ENCODE peak calls at places on chromosome 2, in seven cellular contexts. V is lung microvascular endothelial cell; Q is NCI-H1105; L is cardiac muscle cell; M is activated naive CD8-positive, alpha-beta T cell treated with anti-CD3 and anti-CD28 coated beads, Interleukin-2, amount 50 U/mL, for 16 hours; T is lung; R is CD4-positive, alpha-beta T cell. G is an unnamed sample.

GRCh38 chr2:119468154-119468955 is 36.7 kb downstream of the TMEM37 start:
- DNase-seq in V (no peak), Q (no peak), L (no peak), M (no peak), T (no peak), R (no peak), G (no peak)

GRCh38 chr2:149221898-149222297 is 108.5 kb upstream of the LYPD6 start:
- DNase-seq in V (no peak), Q (no peak), L (peak; percentile 36), M (no peak), T (no peak), R (no peak), G (no peak)

GRCh38 chr2:162607915-162608314 is 230.7 kb downstream of the KCNH7 start:
- DNase-seq in V (no peak), Q (no peak), L (no peak), M (no peak), T (no peak), R (no peak), G (no peak)

GRCh38 chr2:121146630-121147029 is 138.4 kb downstream of the TFCP2L1 start:
- DNase-seq in V (no peak), Q (no peak), L (no peak), M (no peak), T (no peak), R (no peak), G (no peak)

GRCh38 chr2:156380117-156380645 is 47.7 kb upstream of the NR4A2 start:
- DNase-seq in V (no peak), Q (no peak), L (peak; percentile 7), M (no peak), T (no peak), R (no peak), G (no peak)

GRCh38 chr2:230893881-230894781 is 29.4 kb downstream of the ITM2C start:
- DNase-seq in V (no peak), Q (no peak), L (no peak), M (no peak), T (no peak), R (no peak), G (no peak)

GRCh38 chr2:60644942-60645341 is 91.5 kb upstream of the BCL11A start:
- DNase-seq in V (no peak), Q (no peak), L (peak; percentile 36), M (no peak), T (no peak), R (no peak), G (no peak)

GRCh38 chr2:175010848-175011254 is 5.7 kb upstream of the CHN1 start:
- DNase-seq in V (no peak), Q (peak; percentile 81), L (peak; percentile 73), M (no peak), T (no peak), R (no peak), G (no peak)

GRCh38 chr2:101644842-101645383 is 52.6 kb upstream of the MAP4K4 start:
- DNase-seq in V (peak; percentile 20), Q (no peak), L (no peak), M (no peak), T (no peak), R (no peak), G (no peak)

GRCh38 chr2:47274054-47274779 is 119.1 kb upstream of the STPG4 start:
- DNase-seq in V (no peak), Q (no peak), L (no peak), M (no peak), T (no peak), R (no peak), G (no peak)

GRCh38 chr2:101803128-101803527 is 105.6 kb downstream of the MAP4K4 start:
- DNase-seq in V (no peak), Q (no peak), L (no peak), M (no peak), T (no peak), R (no peak), G (no peak)

GRCh38 chr2:165193178-165193777 is 10.6 kb downstream of the SCN3A start:
- DNase-seq in V (no peak), Q (peak; percentile 38), L (no peak), M (no peak), T (no peak), R (no peak), G (no peak)

GRCh38 chr2:12155308-12156061 is 409.1 kb downstream of the LPIN1 start:
- DNase-seq in V (peak; percentile 84), Q (no peak), L (no peak), M (no peak), T (no peak), R (no peak), G (no peak)

GRCh38 chr2:102848366-102848839 is 86.6 kb downstream of the TMEM182 start:
- DNase-seq in V (peak; percentile 2), Q (peak; percentile 72), L (peak; percentile 92), M (no peak), T (peak; percentile 67), R (no peak), G (peak; percentile 62)

GRCh38 chr2:101533611-101534601 is 59.0 kb upstream of the RFX8 start:
- DNase-seq in V (peak; percentile 82), Q (no peak), L (no peak), M (no peak), T (no peak), R (no peak), G (no peak)

GRCh38 chr2:119338826-119339561 is 27.6 kb downstream of the C2orf76 start:
- DNase-seq in V (no peak), Q (no peak), L (no peak), M (no peak), T (no peak), R (peak; percentile 7), G (no peak)